ENCODE peak calls at places on chromosome 10, in four cellular contexts. One of them, this sample, is unnamed.
A peak's percentile ranks its signal among the peaks of the same experiment; 100 is the strongest.

GRCh38 chr10:52308251-52309031 is 5.6 kb upstream of the DKK1 start:
- DNase-seq in IMR-90: peak; percentile 78
- DNase-seq in H1: peak; percentile 77
- DNase-seq in H9: peak; percentile 75
- DNase-seq in this sample: peak; percentile 78

GRCh38 chr10:58651040-58651439 is 138.4 kb downstream of the BICC1 start:
- DNase-seq in IMR-90: peak; percentile 34
- DNase-seq in H1: no peak
- DNase-seq in H9: no peak
- DNase-seq in this sample: peak; percentile 39

GRCh38 chr10:113273151-113273876 is 279.5 kb upstream of the HABP2 start:
- DNase-seq in IMR-90: no peak
- DNase-seq in H1: no peak
- DNase-seq in H9: no peak
- DNase-seq in this sample: peak; percentile 18

GRCh38 chr10:48805411-48805810 is 120.7 kb downstream of the WDFY4 start:
- DNase-seq in IMR-90: no peak
- DNase-seq in H1: no peak
- DNase-seq in H9: no peak
- DNase-seq in this sample: no peak

GRCh38 chr10:95350830-95351228 is 60.0 kb upstream of the PDLIM1 start:
- DNase-seq in IMR-90: no peak
- DNase-seq in H1: no peak
- DNase-seq in H9: no peak
- DNase-seq in this sample: no peak

GRCh38 chr10:114060456-114060855 is 16.8 kb downstream of the ADRB1 start:
- DNase-seq in IMR-90: no peak
- DNase-seq in H1: no peak
- DNase-seq in H9: no peak
- DNase-seq in this sample: no peak

GRCh38 chr10:88150338-88150737 is 286.9 kb downstream of the PTEN start:
- DNase-seq in IMR-90: peak; percentile 72
- DNase-seq in H1: no peak
- DNase-seq in H9: no peak
- DNase-seq in this sample: peak; percentile 58

GRCh38 chr10:92244796-92245195 is 46.1 kb downstream of the CPEB3 start:
- DNase-seq in IMR-90: no peak
- DNase-seq in H1: no peak
- DNase-seq in H9: no peak
- DNase-seq in this sample: no peak

GRCh38 chr10:17737021-17737965 is 14.7 kb upstream of the TMEM236 start:
- DNase-seq in IMR-90: peak; percentile 55
- DNase-seq in H1: peak; percentile 40
- DNase-seq in H9: no peak
- DNase-seq in this sample: peak; percentile 33

GRCh38 chr10:132542086-132542775 is 4.6 kb downstream of the INPP5A start:
- DNase-seq in IMR-90: no peak
- DNase-seq in H1: no peak
- DNase-seq in H9: no peak
- DNase-seq in this sample: no peak

GRCh38 chr10:11532329-11532728 is 79.1 kb downstream of the USP6NL start:
- DNase-seq in IMR-90: peak; percentile 51
- DNase-seq in H1: no peak
- DNase-seq in H9: no peak
- DNase-seq in this sample: peak; percentile 35

GRCh38 chr10:97213431-97213830 is 27.7 kb upstream of the SLIT1 start:
- DNase-seq in IMR-90: no peak
- DNase-seq in H1: no peak
- DNase-seq in H9: no peak
- DNase-seq in this sample: no peak

GRCh38 chr10:14423111-14423744 is 92.5 kb upstream of the FRMD4A start:
- DNase-seq in IMR-90: no peak
- DNase-seq in H1: no peak
- DNase-seq in H9: no peak
- DNase-seq in this sample: no peak

GRCh38 chr10:133009218-133009954 is 67.0 kb upstream of the CFAP46 start:
- DNase-seq in IMR-90: no peak
- DNase-seq in H1: no peak
- DNase-seq in H9: no peak
- DNase-seq in this sample: no peak

GRCh38 chr10:57849726-57850357 is 417.9 kb downstream of the IPMK start:
- DNase-seq in IMR-90: peak; percentile 2
- DNase-seq in H1: no peak
- DNase-seq in H9: no peak
- DNase-seq in this sample: peak; percentile 5

GRCh38 chr10:114009281-114009996 is 34.2 kb upstream of the ADRB1 start:
- DNase-seq in IMR-90: no peak
- DNase-seq in H1: no peak
- DNase-seq in H9: no peak
- DNase-seq in this sample: no peak

GRCh38 chr10:128945398-128945797 is 521.6 kb upstream of the MGMT start:
- DNase-seq in IMR-90: no peak
- DNase-seq in H1: no peak
- DNase-seq in H9: no peak
- DNase-seq in this sample: no peak

GRCh38 chr10:116038259-116038658 is 234.7 kb downstream of the GFRA1 start:
- DNase-seq in IMR-90: peak; percentile 24
- DNase-seq in H1: no peak
- DNase-seq in H9: no peak
- DNase-seq in this sample: peak; percentile 50

GRCh38 chr10:59970396-59971368 is 64.3 kb upstream of the CCDC6 start:
- DNase-seq in IMR-90: no peak
- DNase-seq in H1: no peak
- DNase-seq in H9: peak; percentile 55
- DNase-seq in this sample: no peak

GRCh38 chr10:125146791-125147604 is 13.4 kb downstream of the CTBP2 start:
- DNase-seq in IMR-90: peak; percentile 65
- DNase-seq in H1: no peak
- DNase-seq in H9: peak; percentile 26
- DNase-seq in this sample: peak; percentile 63

GRCh38 chr10:77415311-77415960 is 222.2 kb downstream of the KCNMA1 start:
- DNase-seq in IMR-90: no peak
- DNase-seq in H1: no peak
- DNase-seq in H9: no peak
- DNase-seq in this sample: no peak

GRCh38 chr10:92162541-92162940 is 128.3 kb downstream of the CPEB3 start:
- DNase-seq in IMR-90: no peak
- DNase-seq in H1: no peak
- DNase-seq in H9: no peak
- DNase-seq in this sample: no peak

GRCh38 chr10:6737080-6737641 is 157.1 kb upstream of the PRKCQ start:
- DNase-seq in IMR-90: peak; percentile 62
- DNase-seq in H1: peak; percentile 54
- DNase-seq in H9: peak; percentile 68
- DNase-seq in this sample: no peak

GRCh38 chr10:105974803-105975456 is 1189.6 kb downstream of the SORCS1 start:
- DNase-seq in IMR-90: peak; percentile 1
- DNase-seq in H1: no peak
- DNase-seq in H9: peak; percentile 47
- DNase-seq in this sample: no peak

GRCh38 chr10:61304751-61305150 is 148.4 kb downstream of the TMEM26 start:
- DNase-seq in IMR-90: no peak
- DNase-seq in H1: no peak
- DNase-seq in H9: no peak
- DNase-seq in this sample: no peak

GRCh38 chr10:5584895-5585516 is 60.2 kb downstream of the CALML3 start:
- DNase-seq in IMR-90: peak; percentile 86
- DNase-seq in H1: no peak
- DNase-seq in H9: peak; percentile 49
- DNase-seq in this sample: peak; percentile 81

GRCh38 chr10:91891285-91892001 is 17.8 kb downstream of the FGFBP3 start:
- DNase-seq in IMR-90: peak; percentile 83
- DNase-seq in H1: no peak
- DNase-seq in H9: no peak
- DNase-seq in this sample: peak; percentile 97

GRCh38 chr10:15439381-15439837 is 68.3 kb upstream of the FAM171A1 start:
- DNase-seq in IMR-90: peak; percentile 11
- DNase-seq in H1: no peak
- DNase-seq in H9: peak; percentile 43
- DNase-seq in this sample: peak; percentile 71

GRCh38 chr10:111756541-111757061 is 427.0 kb downstream of the GPAM start:
- DNase-seq in IMR-90: no peak
- DNase-seq in H1: peak; percentile 60
- DNase-seq in H9: peak; percentile 84
- DNase-seq in this sample: peak; percentile 6

GRCh38 chr10:11180228-11180627 is 162.6 kb downstream of the CELF2 start:
- DNase-seq in IMR-90: no peak
- DNase-seq in H1: no peak
- DNase-seq in H9: no peak
- DNase-seq in this sample: no peak

GRCh38 chr10:72322030-72322279 is 32.8 kb downstream of the DNAJB12 start:
- DNase-seq in IMR-90: no peak
- DNase-seq in H1: no peak
- DNase-seq in H9: no peak
- DNase-seq in this sample: no peak

GRCh38 chr10:128059266-128059850 is 66.9 kb downstream of the MKI67 start:
- DNase-seq in IMR-90: no peak
- DNase-seq in H1: no peak
- DNase-seq in H9: no peak
- DNase-seq in this sample: no peak

GRCh38 chr10:29130190-29130673 is 158.6 kb upstream of the LYZL1 start:
- DNase-seq in IMR-90: peak; percentile 51
- DNase-seq in H1: no peak
- DNase-seq in H9: no peak
- DNase-seq in this sample: peak; percentile 56

GRCh38 chr10:29127731-29128130 is 161.1 kb upstream of the LYZL1 start:
- DNase-seq in IMR-90: no peak
- DNase-seq in H1: no peak
- DNase-seq in H9: no peak
- DNase-seq in this sample: no peak

GRCh38 chr10:29131952-29132820 is 156.7 kb upstream of the LYZL1 start:
- DNase-seq in IMR-90: peak; percentile 19
- DNase-seq in H1: no peak
- DNase-seq in H9: no peak
- DNase-seq in this sample: peak; percentile 70

GRCh38 chr10:29124864-29125263 is 164.0 kb upstream of the LYZL1 start:
- DNase-seq in IMR-90: no peak
- DNase-seq in H1: no peak
- DNase-seq in H9: no peak
- DNase-seq in this sample: no peak

GRCh38 chr10:29127037-29127436 is 161.8 kb upstream of the LYZL1 start:
- DNase-seq in IMR-90: no peak
- DNase-seq in H1: no peak
- DNase-seq in H9: no peak
- DNase-seq in this sample: no peak
- H4K91ac ChIP-seq in IMR-90: no peak overlapping the region
- H4K91ac ChIP-seq in H1: no peak overlapping the region
- H4K91ac ChIP-seq in H9: no peak overlapping the region
- H4K91ac ChIP-seq in this sample: peak overlapping the region; percentile 6

DNA sequence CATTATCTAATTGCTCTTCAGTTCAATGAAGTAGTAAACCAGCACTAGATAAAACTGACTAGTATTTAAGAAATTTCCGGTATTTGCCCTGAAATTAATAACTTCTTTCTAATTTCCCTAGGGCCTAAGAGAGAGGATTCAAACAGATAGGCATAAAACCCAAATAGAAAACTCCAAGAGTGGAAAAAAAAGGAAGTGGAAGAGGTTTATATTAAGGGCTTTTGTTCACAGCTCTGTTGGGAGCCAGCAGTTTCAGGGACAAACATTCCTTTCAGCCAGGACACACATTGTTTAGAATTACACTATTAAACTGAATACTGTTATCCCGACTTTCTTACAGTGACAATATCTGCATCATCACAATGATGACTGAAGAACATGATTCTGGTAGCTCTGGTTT is 3.6 kb downstream of the ODAD2 start:
- DNase-seq in IMR-90: no peak
- DNase-seq in H1: no peak
- DNase-seq in H9: no peak
- DNase-seq in this sample: no peak
- H3K4me1 ChIP-seq in IMR-90: peaks cover 1% of the 10 kb centered on the region
- H3K4me1 ChIP-seq in H1: no peaks in the 10 kb centered on the region
- H3K4me1 ChIP-seq in H9: no peaks in the 10 kb centered on the region
- H3K4me1 ChIP-seq in this sample: peaks cover 2% of the 10 kb centered on the region

GRCh38 chr10:102775201-102775972 is 31.6 kb downstream of the WBP1L start:
- DNase-seq in IMR-90: peak; percentile 15
- DNase-seq in H1: no peak
- DNase-seq in H9: no peak
- DNase-seq in this sample: peak; percentile 53
- H4K91ac ChIP-seq in IMR-90: peak overlapping the region; percentile 48
- H4K91ac ChIP-seq in H1: no peak overlapping the region
- H4K91ac ChIP-seq in H9: no peak overlapping the region
- H4K91ac ChIP-seq in this sample: peak overlapping the region; percentile 94

DNA sequence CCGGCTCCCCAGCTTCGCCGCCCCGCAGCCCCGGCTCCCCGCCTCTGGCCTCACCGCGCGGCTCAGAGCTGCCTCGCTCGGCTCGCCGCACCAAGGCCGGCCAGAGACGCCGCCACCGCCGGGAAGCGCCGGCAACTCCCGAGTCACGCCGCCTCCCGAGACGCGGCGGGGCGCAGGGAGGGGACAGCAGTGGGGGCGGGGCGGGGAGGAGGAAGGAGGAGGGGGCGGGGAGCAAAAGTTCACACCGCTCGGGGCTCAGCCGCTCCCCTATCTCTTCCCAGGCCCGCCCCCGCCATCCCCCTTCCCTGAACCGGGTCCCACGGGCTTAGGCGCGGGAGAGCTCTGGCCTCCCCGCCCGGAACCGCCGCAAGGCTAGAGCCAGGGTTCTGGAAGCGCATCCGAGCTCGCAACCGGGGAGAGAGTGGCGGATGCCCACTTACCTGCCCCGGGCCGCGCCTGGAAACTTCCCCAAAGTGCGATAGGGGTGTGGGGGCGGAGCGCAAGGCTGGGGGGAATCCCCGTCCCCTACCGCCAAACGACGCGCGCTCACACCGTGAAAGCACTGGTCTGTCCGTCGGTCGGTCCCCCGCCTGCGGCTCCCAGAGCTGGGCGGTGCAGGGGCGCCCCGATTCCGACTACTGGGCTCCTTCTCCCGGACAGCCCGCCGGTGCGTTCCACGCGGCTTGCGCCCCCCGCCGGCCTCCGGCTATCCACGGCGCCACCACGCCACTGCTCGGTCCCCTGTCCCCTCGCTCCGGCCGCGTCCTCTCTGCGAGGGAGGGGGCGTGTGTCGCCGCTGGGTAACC is 925 bp downstream of the CHST15 start:
- DNase-seq in IMR-90: no peak
- DNase-seq in H1: peak; percentile 82
- DNase-seq in H9: peak; percentile 66
- DNase-seq in this sample: peak; percentile 58
- H3K4me1 ChIP-seq in IMR-90: no peaks in the 10 kb centered on the region
- H3K4me1 ChIP-seq in H1: peaks cover 3% of the 10 kb centered on the region
- H3K4me1 ChIP-seq in H9: no peaks in the 10 kb centered on the region
- H3K4me1 ChIP-seq in this sample: peaks cover 39% of the 10 kb centered on the region